ENCODE peak calls at places on chromosomes 3 and 15, in seven cellular contexts. R, W, S, G, D, P and K are unnamed samples.

GRCh38 chr3:120831066-120831465 is 76.9 kb upstream of the STXBP5L start:
- DNase-seq in R (no peak), W (no peak), S (no peak), G (no peak), D (no peak), P (no peak), K (no peak)

GRCh38 chr3:11661052-11661656 is 17.4 kb upstream of the VGLL4 start:
- DNase-seq in R (no peak), W (no peak), S (no peak), G (no peak), D (no peak), P (no peak), K (no peak)

GRCh38 chr3:126711361-126711760 is 7.3 kb downstream of the CHCHD6 start:
- DNase-seq in R (no peak), W (no peak), S (no peak), G (no peak), D (no peak), P (no peak), K (no peak)

GRCh38 chr3:34073961-34074360 is 275.5 kb downstream of the PDCD6IP start:
- DNase-seq in R (no peak), W (no peak), S (no peak), G (no peak), D (no peak), P (no peak), K (no peak)

GRCh38 chr3:45551214-45552010 is 43.1 kb upstream of the LIMD1 start:
- DNase-seq in R (no peak), W (no peak), S (peak), G (no peak), D (no peak), P (no peak), K (no peak)

GRCh38 chr15:92473784-92474183 is 80.1 kb downstream of the ST8SIA2 start:
- DNase-seq in R (no peak), W (no peak), S (no peak), G (no peak), D (no peak), P (no peak), K (no peak)

GRCh38 chr15:66032006-66032405 is 162.7 kb downstream of the RAB11A start:
- DNase-seq in R (no peak), W (no peak), S (no peak), G (no peak), D (no peak), P (no peak), K (no peak)

GRCh38 chr3:168870892-168871291 is 775.2 kb upstream of the GOLIM4 start:
- DNase-seq in R (no peak), W (no peak), S (no peak), G (no peak), D (no peak), P (no peak), K (no peak)

GRCh38 chr3:50862221-50862620 is 187.5 kb downstream of the DOCK3 start:
- DNase-seq in R (no peak), W (no peak), S (no peak), G (no peak), D (no peak), P (no peak), K (no peak)

GRCh38 chr3:123757281-123757940 is 126.7 kb downstream of the MYLK start:
- DNase-seq in R (no peak), W (no peak), S (peak), G (no peak), D (peak), P (no peak), K (no peak)

GRCh38 chr3:20125912-20126311 is 60.1 kb downstream of the SGO1 start:
- DNase-seq in R (no peak), W (no peak), S (no peak), G (no peak), D (no peak), P (no peak), K (no peak)